ENCODE peak calls at places on chromosome 16, in four cellular contexts. J is fibroblast of the aortic adventitia, M is foreskin fibroblast, D is HFF-Myc. W is an unnamed sample.

GRCh38 chr16:77171750-77172635 is 19.0 kb upstream of the MON1B start:
- DNase-seq in J (peak; percentile 76), D (peak; percentile 41), M (peak; percentile 73), W (peak; percentile 10)

GRCh38 chr16:24253192-24253591 is 2.9 kb upstream of the CACNG3 start:
- DNase-seq in J (peak; percentile 6), M (peak; percentile 2), D (no peak), W (no peak)

GRCh38 chr16:52251495-52251894 is 295.4 kb downstream of the TOX3 start:
- DNase-seq in J (no peak), D (no peak), M (no peak), W (no peak)

GRCh38 chr16:83899272-83899897 is 470 bp downstream of the MLYCD start:
- DNase-seq in J (peak; percentile 56), D (no peak), M (peak; percentile 76), W (no peak)

GRCh38 chr16:35181422-35182030 is 1722.1 kb downstream of the TP53TG3F start:
- DNase-seq in J (no peak), M (no peak), D (no peak), W (no peak)

GRCh38 chr16:72013389-72013788 is 4.8 kb downstream of the DHODH start:
- DNase-seq in D (no peak), M (peak; percentile 22), J (peak; percentile 19), W (no peak)

GRCh38 chr16:79351927-79352326 is 248.6 kb downstream of the MAF start:
- DNase-seq in M (no peak), D (no peak), J (no peak), W (no peak)

GRCh38 chr16:31695667-31696066 is 168.0 kb downstream of the AHSP start:
- DNase-seq in M (no peak), J (no peak), D (no peak), W (no peak)

GRCh38 chr16:30184430-30185140 is 1.2 kb downstream of the CORO1A start:
- DNase-seq in D (no peak), J (no peak), M (no peak), W (no peak)

GRCh38 chr16:85309656-85310587 is 197.7 kb upstream of the CIBAR2 start:
- DNase-seq in M (no peak), J (no peak), D (no peak), W (no peak)

GRCh38 chr16:89200850-89201466 is 621 bp upstream of the SLC22A31 start:
- DNase-seq in D (no peak), M (no peak), J (no peak), W (no peak)

GRCh38 chr16:87686697-87687570 is 78.9 kb downstream of the KLHDC4 start:
- DNase-seq in D (no peak), J (peak; percentile 35), M (peak; percentile 20), W (no peak)

GRCh38 chr16:88502371-88502770 is 49.3 kb downstream of the ZFPM1 start:
- DNase-seq in J (no peak), M (no peak), D (no peak), W (no peak)

GRCh38 chr16:72400257-72401078 is 228.5 kb upstream of the PMFBP1 start:
- DNase-seq in J (peak; percentile 82), D (peak; percentile 56), M (peak; percentile 70), W (no peak)

GRCh38 chr16:80899804-80900592 is 95.6 kb upstream of the CDYL2 start:
- DNase-seq in M (peak; percentile 47), J (peak; percentile 98), D (peak; percentile 11), W (no peak)

GRCh38 chr16:11668590-11669379 is 530 bp downstream of the SNN start:
- DNase-seq in M (peak; percentile 50), J (no peak), D (no peak), W (no peak)

GRCh38 chr16:73037331-73037745 is 10.6 kb downstream of the ZFHX3 start:
- DNase-seq in J (no peak), M (no peak), D (no peak), W (no peak)

GRCh38 chr16:82031116-82032084 is 3.7 kb upstream of the HSD17B2 start:
- DNase-seq in M (peak; percentile 87), D (peak; percentile 19), J (peak; percentile 63), W (no peak)

GRCh38 chr16:2008009-2008526 is 1.6 kb downstream of the ZNF598 start:
- DNase-seq in D (no peak), M (peak; percentile 89), J (peak; percentile 80), W (no peak)

GRCh38 chr16:89155184-89155679 is 16.3 kb upstream of the CDH15 start:
- DNase-seq in J (peak; percentile 81), D (peak; percentile 39), M (peak; percentile 94), W (no peak)

GRCh38 chr16:17469011-17469741 is 1.6 kb downstream of the XYLT1 start:
- DNase-seq in D (no peak), J (peak; percentile 67), M (peak; percentile 85), W (peak; percentile 63)

GRCh38 chr16:54493076-54493475 is 206.5 kb upstream of the IRX3 start:
- DNase-seq in D (peak; percentile 17), M (peak; percentile 33), J (peak; percentile 67), W (no peak)

GRCh38 chr16:69404275-69404805 is 18.5 kb upstream of the TERF2 start:
- DNase-seq in J (peak; percentile 70), D (no peak), M (peak; percentile 84), W (peak; percentile 9)

GRCh38 chr16:81158964-81159363 is 62.8 kb upstream of the GCSH start:
- DNase-seq in D (no peak), M (no peak), J (no peak), W (no peak)

GRCh38 chr16:27660507-27660906 is 110.6 kb downstream of the KATNIP start:
- DNase-seq in J (no peak), M (no peak), D (no peak), W (no peak)

GRCh38 chr16:29804455-29805231 is 1.7 kb upstream of the MAZ start:
- DNase-seq in D (no peak), M (peak; percentile 72), J (peak; percentile 47), W (no peak)

GRCh38 chr16:78065344-78065743 is 34.1 kb upstream of the WWOX start:
- DNase-seq in J (no peak), D (no peak), M (no peak), W (no peak)

GRCh38 chr16:81608515-81609209 is 164.1 kb downstream of the CMIP start:
- DNase-seq in D (no peak), M (peak; percentile 87), J (peak; percentile 82), W (no peak)

GRCh38 chr16:11515540-11516430 is 70.9 kb downstream of the LITAF start:
- DNase-seq in J (no peak), D (no peak), M (no peak), W (no peak)

GRCh38 chr16:31713945-31714898 is 159.4 kb upstream of the ZNF267 start:
- DNase-seq in M (no peak), J (no peak), D (no peak), W (no peak)

GRCh38 chr16:80121522-80121909 is 419.3 kb upstream of the DYNLRB2 start:
- DNase-seq in J (no peak), D (no peak), M (no peak), W (no peak)

GRCh38 chr16:70700101-70701020 is 14.5 kb upstream of the MTSS2 start:
- DNase-seq in J (no peak), D (no peak), M (no peak), W (no peak)

GRCh38 chr16:69610356-69610755 is 44.6 kb downstream of the NFAT5 start:
- DNase-seq in M (no peak), J (peak; percentile 35), D (no peak), W (no peak)

GRCh38 chr16:72836985-72837384 is 210.9 kb downstream of the ZFHX3 start:
- DNase-seq in D (no peak), M (no peak), J (no peak), W (no peak)

DNA sequence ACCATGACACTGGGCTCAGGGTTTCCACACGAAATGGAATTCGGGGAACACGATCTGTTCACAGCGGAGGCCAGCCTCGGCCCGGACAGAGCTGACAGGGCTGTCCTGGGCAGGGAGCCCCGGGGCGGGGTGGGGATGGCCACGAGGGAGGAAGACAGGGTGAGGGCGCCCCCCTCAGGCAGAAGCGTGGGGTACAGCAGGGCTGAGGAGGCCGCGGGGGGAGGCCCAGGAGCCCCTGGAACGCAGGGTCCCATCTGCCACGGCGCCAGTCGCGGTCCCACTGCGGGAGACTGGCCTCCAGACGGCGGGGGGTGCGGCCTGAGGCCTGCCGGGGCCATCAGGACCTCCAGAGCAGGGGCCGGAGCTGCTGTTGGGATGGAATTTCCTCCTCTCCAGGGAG is 75.9 kb downstream of the LMF1 start:
- DNase-seq in J (no peak), D (no peak), M (no peak), W (no peak)
- TF ChIP-seq CTCF in J (no peak), D (no peak), M (no peak), W (no peak)

GRCh38 chr16:66366433-66367299 is at the start of gene CDH5:
- DNase-seq in M (no peak), J (peak; percentile 91), D (no peak), W (no peak)
- H3K4me3 ChIP-seq in M (no peak within 1 kb of the TSS), J (peak within 1 kb of the TSS; percentile 63), D (no peak within 1 kb of the TSS), W (no peak within 1 kb of the TSS)

GRCh38 chr16:10202650-10203049 is 20.4 kb upstream of the GRIN2A start:
- DNase-seq in M (no peak), D (no peak), J (no peak), W (no peak)
- TF ChIP-seq CTCF in M (no peak), D (no peak), J (no peak), W (no peak)

GRCh38 chr16:67202426-67202825 is 3.5 kb downstream of the ELMO3 start:
- DNase-seq in M (no peak), J (no peak), D (no peak), W (no peak)

GRCh38 chr16:67199011-67199807 is at the start of gene ELMO3:
- DNase-seq in D (no peak), M (peak; percentile 36), J (no peak), W (no peak)

GRCh38 chr16:67201411-67202345 is 2.7 kb downstream of the ELMO3 start:
- DNase-seq in J (no peak), D (no peak), M (no peak), W (no peak)

GRCh38 chr16:67199808-67200198 is 872 bp downstream of the ELMO3 start:
- DNase-seq in D (no peak), M (no peak), J (no peak), W (no peak)

GRCh38 chr16:67200491-67200890 is 1.6 kb downstream of the ELMO3 start:
- DNase-seq in D (no peak), M (no peak), J (no peak), W (no peak)
- H3K4me3 ChIP-seq in D (no peak overlapping the region), M (no peak overlapping the region), J (no peak overlapping the region), W (no peak overlapping the region)

GRCh38 chr16:47567321-47567720 is 106.2 kb downstream of the PHKB start:
- DNase-seq in J (no peak), D (no peak), M (no peak), W (no peak)

GRCh38 chr16:47568355-47568754 is 107.2 kb downstream of the PHKB start:
- DNase-seq in M (no peak), J (no peak), D (no peak), W (no peak)

GRCh38 chr16:47574091-47575054 is 113.2 kb downstream of the PHKB start:
- DNase-seq in M (peak; percentile 37), D (peak; percentile 31), J (peak; percentile 48), W (no peak)

GRCh38 chr16:47571711-47572110 is 110.6 kb downstream of the PHKB start:
- DNase-seq in D (no peak), M (no peak), J (no peak), W (no peak)

DNA sequence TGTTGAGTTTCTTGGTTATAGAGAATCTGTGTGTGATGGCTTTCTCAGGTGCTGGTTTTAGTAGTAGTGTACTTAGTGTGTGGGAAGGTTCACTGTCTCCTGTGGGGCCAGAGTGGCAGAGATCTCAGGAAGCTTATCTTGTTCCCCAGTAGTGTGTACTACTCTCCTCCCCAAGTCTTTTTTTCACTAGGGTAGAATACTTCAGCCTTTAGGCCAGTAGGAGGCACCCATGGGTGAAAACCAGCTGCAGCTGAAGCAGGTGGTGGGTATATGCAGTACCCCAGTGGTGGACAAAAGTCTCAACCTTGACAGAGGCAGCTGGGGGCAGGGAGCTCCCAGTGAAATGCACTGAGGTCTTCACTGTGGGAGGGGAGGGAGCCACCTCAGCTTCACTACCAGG is 109.9 kb downstream of the PHKB start:
- DNase-seq in D (no peak), M (no peak), J (no peak), W (no peak)
- TF ChIP-seq CTCF in D (no peak), M (no peak), J (no peak), W (no peak)

W was measured in AG04449.